ENCODE peak calls at places on chromosome 11, in five cellular contexts. O is cardiac muscle cell, R is cardiac fibroblast, Z is fibroblast of villous mesenchyme, G is heart right ventricle. P is an unnamed sample.
A peak's percentile ranks its signal among the peaks of the same experiment; 100 is the strongest.

GRCh38 chr11:34643846-34644245 is 23.0 kb downstream of the EHF start:
- DNase-seq in Z (no peak), G (no peak), R (no peak), O (no peak), P (no peak)

GRCh38 chr11:69884286-69884685 is 65.1 kb upstream of the FGF3 start:
- DNase-seq in G (no peak), O (no peak), R (no peak), Z (no peak), P (no peak)

GRCh38 chr11:74453373-74453975 is 13.9 kb downstream of the KCNE3 start:
- DNase-seq in G (peak; percentile 64), O (peak; percentile 79), R (peak; percentile 82), Z (peak; percentile 71), P (peak; percentile 68)

GRCh38 chr11:14445542-14446530 is 53.8 kb downstream of the COPB1 start:
- DNase-seq in R (peak; percentile 72), O (no peak), G (no peak), Z (no peak), P (peak; percentile 50)

GRCh38 chr11:75272391-75272790 is 31.8 kb downstream of the TPBGL start:
- DNase-seq in O (no peak), G (no peak), R (no peak), Z (no peak), P (no peak)

GRCh38 chr11:122791411-122791810 is 46.9 kb upstream of the CRTAM start:
- DNase-seq in Z (peak; percentile 56), G (no peak), R (peak; percentile 54), O (no peak), P (peak; percentile 77)

GRCh38 chr11:82930734-82931133 is 29.2 kb downstream of the DDIAS start:
- DNase-seq in R (no peak), G (no peak), Z (no peak), O (no peak), P (no peak)

GRCh38 chr11:65291613-65292012 is 23.1 kb upstream of the CDC42EP2 start:
- DNase-seq in G (no peak), O (no peak), R (peak; percentile 87), Z (peak; percentile 90), P (peak; percentile 80)

GRCh38 chr11:120023120-120023519 is 114.8 kb downstream of the TRIM29 start:
- DNase-seq in G (no peak), Z (no peak), O (no peak), R (no peak), P (no peak)

GRCh38 chr11:1557904-1558831 is 13.9 kb downstream of the DUSP8 start:
- DNase-seq in Z (peak; percentile 81), R (peak; percentile 57), O (no peak), G (peak; percentile 55), P (peak; percentile 50)

GRCh38 chr11:82405392-82405791 is 328.3 kb downstream of the FAM181B start:
- DNase-seq in O (peak; percentile 42), R (no peak), Z (no peak), G (no peak), P (no peak)

GRCh38 chr11:9783986-9784385 is 120.1 kb downstream of the SWAP70 start:
- DNase-seq in G (no peak), R (peak; percentile 30), Z (no peak), O (no peak), P (no peak)

GRCh38 chr11:65781152-65781961 is 581 bp upstream of the AP5B1 start:
- DNase-seq in G (no peak), O (peak; percentile 54), R (no peak), Z (no peak), P (no peak)

GRCh38 chr11:34890812-34891211 is 25.4 kb downstream of the APIP start:
- DNase-seq in O (peak; percentile 52), R (peak; percentile 74), Z (peak; percentile 66), G (no peak), P (peak; percentile 63)

DNA sequence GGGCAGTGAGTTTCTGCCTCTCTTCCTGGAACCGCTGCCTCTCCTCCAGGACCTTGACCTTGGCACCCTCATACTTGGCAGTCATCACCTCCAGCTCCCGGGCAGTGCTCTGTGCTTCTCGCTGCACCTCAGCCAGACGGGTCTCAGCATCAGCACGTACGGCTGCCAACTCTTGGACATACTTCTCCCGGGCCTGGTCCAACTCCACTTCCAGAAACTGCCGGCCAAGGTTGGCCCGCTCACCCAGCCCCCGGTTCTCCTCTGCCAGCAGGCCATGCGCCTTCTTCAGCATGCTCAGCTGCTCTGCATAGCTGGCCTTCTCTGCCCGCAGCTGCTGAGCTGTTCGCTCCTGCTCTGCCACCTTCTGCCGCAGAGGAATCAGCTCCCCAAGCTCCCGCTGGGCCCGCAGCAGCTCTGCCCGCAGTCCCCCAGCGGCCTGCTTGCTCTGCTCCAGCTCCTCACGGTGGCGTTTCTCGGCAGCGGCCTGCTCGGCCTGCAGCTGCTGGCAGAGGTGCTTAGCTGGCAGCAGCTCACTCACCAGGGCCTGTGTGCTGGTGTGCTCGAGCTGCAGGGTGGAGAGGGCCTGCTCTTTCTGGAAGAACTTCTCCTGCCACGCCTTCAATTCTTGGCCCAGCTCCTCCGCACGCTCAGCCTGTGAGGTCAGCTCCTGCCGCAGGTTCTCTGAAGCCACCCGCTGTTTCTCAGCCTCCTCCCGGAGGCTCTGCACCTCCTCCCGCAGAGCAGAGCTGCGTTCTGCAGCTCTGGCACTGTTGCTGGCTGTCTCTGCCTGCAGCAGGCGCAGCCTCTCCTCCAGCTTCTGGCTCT is 14.4 kb downstream of the IL18BP start:
- DNase-seq in G (peak; percentile 71), R (peak; percentile 80), Z (peak; percentile 61), O (no peak), P (peak; percentile 89)
- H3K4me3 ChIP-seq in G (no peak overlapping the region), R (no peak overlapping the region), Z (no peak overlapping the region), O (no peak overlapping the region), P (no peak overlapping the region)

GRCh38 chr11:7846003-7846402 is 49.3 kb upstream of the OR5P2 start:
- DNase-seq in O (no peak), Z (no peak), G (no peak), R (peak; percentile 10), P (no peak)

GRCh38 chr11:7851391-7851790 is 54.6 kb upstream of the OR5P2 start:
- DNase-seq in R (no peak), G (no peak), O (no peak), Z (no peak), P (no peak)
- TF ChIP-seq CTCF in R (no peak), G (no peak), O (no peak), Z (no peak), P (no peak)

GRCh38 chr11:6654281-6655019 is 1.2 kb downstream of the DCHS1 start:
- DNase-seq in O (no peak), R (no peak), G (peak; percentile 47), Z (no peak), P (no peak)
- H3K4me3 ChIP-seq in O (peak overlapping the region; percentile 79), R (peak overlapping the region; percentile 23), G (peak overlapping the region; percentile 45), Z (peak overlapping the region; percentile 62), P (no peak overlapping the region)

GRCh38 chr11:534592-535518 is 521 bp downstream of the HRAS start:
- DNase-seq in Z (peak; percentile 17), G (no peak), O (peak; percentile 25), R (peak; percentile 32), P (no peak)
- TF ChIP-seq CTCF in Z (no peak), G (no peak), O (no peak), R (no peak), P (no peak)

DNA sequence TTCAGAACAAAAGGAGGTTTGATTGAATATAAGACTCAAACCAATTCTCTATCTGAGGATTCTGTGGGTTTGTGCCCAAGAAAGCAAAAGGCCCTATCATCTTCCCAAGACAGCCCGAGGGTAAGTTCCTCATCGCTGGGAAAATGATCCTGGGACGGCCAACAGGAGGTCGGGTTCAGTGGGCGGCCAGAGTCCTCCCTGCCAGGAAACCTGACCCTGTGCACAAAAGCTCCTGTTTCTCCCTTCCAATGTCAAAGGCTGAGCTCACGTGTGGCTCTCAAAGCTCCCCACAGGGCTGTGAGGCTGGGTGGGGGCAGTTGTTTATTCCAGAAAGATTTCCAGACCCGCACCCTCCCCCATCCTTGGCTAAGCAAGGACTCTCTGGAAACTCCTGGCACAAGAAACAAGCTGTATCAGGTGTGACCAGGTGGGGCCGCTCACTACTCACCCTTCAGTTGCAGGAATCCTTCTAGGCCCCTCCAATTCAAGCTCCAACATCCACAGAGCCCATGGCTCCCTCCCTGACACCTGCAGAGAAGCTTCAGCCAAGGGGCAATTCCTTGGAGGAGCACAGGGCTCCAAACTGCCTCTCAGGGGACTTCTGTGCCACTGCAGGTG is 131.9 kb downstream of the SHANK2 start:
- DNase-seq in G (no peak), R (no peak), O (peak; percentile 61), Z (peak; percentile 20), P (peak; percentile 11)
- H3K4me3 ChIP-seq in G (no peak overlapping the region), R (no peak overlapping the region), O (no peak overlapping the region), Z (no peak overlapping the region), P (no peak overlapping the region)

P was measured in fibroblast of mammary gland.